ENCODE peak calls at places on chromosomes 13 and 19, in six cellular contexts. One of them, this sample, is unnamed.

GRCh38 chr13:55727683-55728082 is 1413.0 kb upstream of the PRR20A start:
- DNase-seq in progenitor cell of endocrine pancreas: no peak
- DNase-seq in pancreas: no peak
- DNase-seq in IMR-90: no peak
- DNase-seq in glutamatergic neuron: no peak
- DNase-seq in A673: no peak
- DNase-seq in this sample: no peak

GRCh38 chr13:66835040-66835628 is 395.0 kb downstream of the PCDH9 start:
- DNase-seq in progenitor cell of endocrine pancreas: no peak
- DNase-seq in glutamatergic neuron: peak
- DNase-seq in A673: peak
- DNase-seq in pancreas: peak
- DNase-seq in IMR-90: peak
- DNase-seq in this sample: no peak

GRCh38 chr19:40474737-40475136 is 7.9 kb downstream of the SPTBN4 start:
- DNase-seq in progenitor cell of endocrine pancreas: no peak
- DNase-seq in IMR-90: no peak
- DNase-seq in glutamatergic neuron: no peak
- DNase-seq in pancreas: no peak
- DNase-seq in A673: no peak
- DNase-seq in this sample: no peak

GRCh38 chr13:100547805-100548204 is 40.8 kb downstream of the GGACT start:
- DNase-seq in pancreas: no peak
- DNase-seq in progenitor cell of endocrine pancreas: no peak
- DNase-seq in A673: no peak
- DNase-seq in glutamatergic neuron: no peak
- DNase-seq in IMR-90: no peak
- DNase-seq in this sample: no peak

GRCh38 chr19:29170554-29170953 is 42.4 kb downstream of the UQCRFS1 start:
- DNase-seq in progenitor cell of endocrine pancreas: no peak
- DNase-seq in glutamatergic neuron: no peak
- DNase-seq in pancreas: no peak
- DNase-seq in IMR-90: no peak
- DNase-seq in A673: no peak
- DNase-seq in this sample: no peak

GRCh38 chr13:92575782-92576181 is 650.8 kb upstream of the GPC6 start:
- DNase-seq in glutamatergic neuron: no peak
- DNase-seq in A673: no peak
- DNase-seq in IMR-90: no peak
- DNase-seq in progenitor cell of endocrine pancreas: no peak
- DNase-seq in pancreas: no peak
- DNase-seq in this sample: no peak

GRCh38 chr19:28289294-28290063 is 923.5 kb downstream of the UQCRFS1 start:
- DNase-seq in A673: peak
- DNase-seq in IMR-90: no peak
- DNase-seq in pancreas: no peak
- DNase-seq in glutamatergic neuron: no peak
- DNase-seq in progenitor cell of endocrine pancreas: no peak
- DNase-seq in this sample: no peak

GRCh38 chr13:75417647-75418046 is 64.3 kb downstream of the TBC1D4 start:
- DNase-seq in pancreas: no peak
- DNase-seq in A673: no peak
- DNase-seq in IMR-90: no peak
- DNase-seq in glutamatergic neuron: no peak
- DNase-seq in progenitor cell of endocrine pancreas: no peak
- DNase-seq in this sample: no peak

GRCh38 chr19:19460761-19461265 is 54.5 kb downstream of the TSSK6 start:
- DNase-seq in glutamatergic neuron: peak
- DNase-seq in A673: peak
- DNase-seq in IMR-90: peak
- DNase-seq in progenitor cell of endocrine pancreas: no peak
- DNase-seq in pancreas: no peak
- DNase-seq in this sample: peak

GRCh38 chr19:29832801-29833200 is 21.0 kb downstream of the CCNE1 start:
- DNase-seq in IMR-90: no peak
- DNase-seq in A673: no peak
- DNase-seq in pancreas: no peak
- DNase-seq in glutamatergic neuron: no peak
- DNase-seq in progenitor cell of endocrine pancreas: no peak
- DNase-seq in this sample: no peak

GRCh38 chr13:105343134-105343806 is 1192.2 kb downstream of the EFNB2 start:
- DNase-seq in IMR-90: peak
- DNase-seq in pancreas: no peak
- DNase-seq in A673: no peak
- DNase-seq in progenitor cell of endocrine pancreas: no peak
- DNase-seq in glutamatergic neuron: no peak
- DNase-seq in this sample: no peak

GRCh38 chr19:52453324-52454094 is at the start of gene ZNF578:
- DNase-seq in pancreas: peak
- DNase-seq in progenitor cell of endocrine pancreas: no peak
- DNase-seq in A673: peak
- DNase-seq in IMR-90: peak
- DNase-seq in glutamatergic neuron: peak
- DNase-seq in this sample: peak

GRCh38 chr13:106114981-106115554 is 420.4 kb downstream of the EFNB2 start:
- DNase-seq in A673: no peak
- DNase-seq in IMR-90: peak
- DNase-seq in progenitor cell of endocrine pancreas: no peak
- DNase-seq in pancreas: no peak
- DNase-seq in glutamatergic neuron: no peak
- DNase-seq in this sample: no peak

GRCh38 chr13:95154441-95154886 is 146.8 kb downstream of the ABCC4 start:
- DNase-seq in glutamatergic neuron: no peak
- DNase-seq in progenitor cell of endocrine pancreas: no peak
- DNase-seq in IMR-90: no peak
- DNase-seq in pancreas: no peak
- DNase-seq in A673: no peak
- DNase-seq in this sample: no peak

GRCh38 chr19:21466627-21467026 is 38.8 kb upstream of the ZNF429 start:
- DNase-seq in pancreas: no peak
- DNase-seq in A673: no peak
- DNase-seq in IMR-90: no peak
- DNase-seq in progenitor cell of endocrine pancreas: no peak
- DNase-seq in glutamatergic neuron: no peak
- DNase-seq in this sample: no peak

GRCh38 chr13:78611040-78611439 is 7.7 kb upstream of the POU4F1 start:
- DNase-seq in pancreas: no peak
- DNase-seq in IMR-90: no peak
- DNase-seq in A673: no peak
- DNase-seq in progenitor cell of endocrine pancreas: no peak
- DNase-seq in glutamatergic neuron: no peak
- DNase-seq in this sample: no peak

GRCh38 chr19:11453468-11454341 is 18.3 kb downstream of the PRKCSH start:
- DNase-seq in pancreas: no peak
- DNase-seq in progenitor cell of endocrine pancreas: no peak
- DNase-seq in glutamatergic neuron: peak
- DNase-seq in IMR-90: no peak
- DNase-seq in A673: peak
- DNase-seq in this sample: no peak
- TF ChIP-seq CTCF in pancreas: no peak
- TF ChIP-seq CTCF in progenitor cell of endocrine pancreas: peak
- TF ChIP-seq CTCF in glutamatergic neuron: peak
- TF ChIP-seq CTCF in IMR-90: peak
- TF ChIP-seq CTCF in A673: peak
- TF ChIP-seq CTCF in this sample: peak

GRCh38 chr13:113209880-113210421 is 538 bp downstream of the CUL4A start:
- DNase-seq in IMR-90: peak
- DNase-seq in pancreas: peak
- DNase-seq in glutamatergic neuron: peak
- DNase-seq in A673: peak
- DNase-seq in progenitor cell of endocrine pancreas: peak
- DNase-seq in this sample: peak
- TF ChIP-seq CTCF in IMR-90: no peak
- TF ChIP-seq CTCF in pancreas: no peak
- TF ChIP-seq CTCF in glutamatergic neuron: no peak
- TF ChIP-seq CTCF in A673: no peak
- TF ChIP-seq CTCF in progenitor cell of endocrine pancreas: no peak
- TF ChIP-seq CTCF in this sample: no peak

GRCh38 chr19:48615145-48616040 is 517 bp upstream of the FAM83E start:
- DNase-seq in A673: no peak
- DNase-seq in progenitor cell of endocrine pancreas: no peak
- DNase-seq in glutamatergic neuron: no peak
- DNase-seq in pancreas: no peak
- DNase-seq in IMR-90: no peak
- DNase-seq in this sample: no peak

GRCh38 chr19:48613024-48613851 is 1.6 kb downstream of the FAM83E start:
- DNase-seq in IMR-90: no peak
- DNase-seq in progenitor cell of endocrine pancreas: no peak
- DNase-seq in pancreas: peak
- DNase-seq in glutamatergic neuron: no peak
- DNase-seq in A673: no peak
- DNase-seq in this sample: no peak

GRCh38 chr19:48616041-48616436 is 1.2 kb upstream of the FAM83E start:
- DNase-seq in IMR-90: no peak
- DNase-seq in pancreas: no peak
- DNase-seq in progenitor cell of endocrine pancreas: no peak
- DNase-seq in glutamatergic neuron: no peak
- DNase-seq in A673: no peak
- DNase-seq in this sample: no peak

GRCh38 chr19:48613852-48614435 is 932 bp downstream of the FAM83E start:
- DNase-seq in A673: no peak
- DNase-seq in progenitor cell of endocrine pancreas: no peak
- DNase-seq in pancreas: peak
- DNase-seq in glutamatergic neuron: no peak
- DNase-seq in IMR-90: no peak
- DNase-seq in this sample: no peak

GRCh38 chr19:48614436-48615144 is at the start of gene FAM83E:
- DNase-seq in glutamatergic neuron: no peak
- DNase-seq in A673: peak
- DNase-seq in IMR-90: no peak
- DNase-seq in pancreas: peak
- DNase-seq in progenitor cell of endocrine pancreas: no peak
- DNase-seq in this sample: no peak
- TF ChIP-seq CTCF in glutamatergic neuron: no peak
- TF ChIP-seq CTCF in A673: no peak
- TF ChIP-seq CTCF in IMR-90: no peak
- TF ChIP-seq CTCF in pancreas: no peak
- TF ChIP-seq CTCF in progenitor cell of endocrine pancreas: no peak
- TF ChIP-seq CTCF in this sample: no peak

GRCh38 chr13:40770609-40770933 is 419 bp downstream of the MRPS31 start:
- DNase-seq in pancreas: no peak
- DNase-seq in A673: no peak
- DNase-seq in glutamatergic neuron: no peak
- DNase-seq in IMR-90: no peak
- DNase-seq in progenitor cell of endocrine pancreas: no peak
- DNase-seq in this sample: no peak
- TF ChIP-seq CTCF in pancreas: no peak
- TF ChIP-seq CTCF in A673: no peak
- TF ChIP-seq CTCF in glutamatergic neuron: no peak
- TF ChIP-seq CTCF in IMR-90: peak
- TF ChIP-seq CTCF in progenitor cell of endocrine pancreas: no peak
- TF ChIP-seq CTCF in this sample: peak